ENCODE peak calls at places on chromosomes 16 and 17, in nine cellular contexts. One of them, this sample, is unnamed.

GRCh38 chr16:76946879-76947278 is 244.1 kb upstream of the MON1B start:
- DNase-seq in hippocampal formation: no peak
- DNase-seq in GM13976: no peak
- DNase-seq in DMS 273 treated with DMSO at 0.1 percent for 48 hours: peak
- DNase-seq in T-helper 1 cell: no peak
- DNase-seq in AG09319: peak
- DNase-seq in fibroblast of pulmonary artery: peak
- DNase-seq in adrenal gland: peak
- DNase-seq in heart right ventricle: no peak
- DNase-seq in this sample: peak

GRCh38 chr17:13510062-13510461 is 91.7 kb downstream of the HS3ST3A1 start:
- DNase-seq in hippocampal formation: no peak
- DNase-seq in GM13976: no peak
- DNase-seq in DMS 273 treated with DMSO at 0.1 percent for 48 hours: no peak
- DNase-seq in T-helper 1 cell: no peak
- DNase-seq in AG09319: no peak
- DNase-seq in fibroblast of pulmonary artery: peak
- DNase-seq in adrenal gland: peak
- DNase-seq in heart right ventricle: no peak
- DNase-seq in this sample: no peak

GRCh38 chr17:74186498-74186897 is 17.0 kb upstream of the RPL38 start:
- DNase-seq in hippocampal formation: no peak
- DNase-seq in GM13976: peak
- DNase-seq in DMS 273 treated with DMSO at 0.1 percent for 48 hours: no peak
- DNase-seq in T-helper 1 cell: no peak
- DNase-seq in AG09319: no peak
- DNase-seq in fibroblast of pulmonary artery: no peak
- DNase-seq in adrenal gland: no peak
- DNase-seq in heart right ventricle: no peak
- DNase-seq in this sample: no peak

GRCh38 chr16:87190288-87191240 is 126.6 kb downstream of the C16orf95 start:
- DNase-seq in hippocampal formation: no peak
- DNase-seq in GM13976: no peak
- DNase-seq in DMS 273 treated with DMSO at 0.1 percent for 48 hours: no peak
- DNase-seq in T-helper 1 cell: no peak
- DNase-seq in AG09319: no peak
- DNase-seq in fibroblast of pulmonary artery: no peak
- DNase-seq in adrenal gland: no peak
- DNase-seq in heart right ventricle: no peak
- DNase-seq in this sample: no peak

GRCh38 chr17:6757747-6758146 is 1.9 kb downstream of the XAF1 start:
- DNase-seq in hippocampal formation: no peak
- DNase-seq in GM13976: no peak
- DNase-seq in DMS 273 treated with DMSO at 0.1 percent for 48 hours: no peak
- DNase-seq in T-helper 1 cell: no peak
- DNase-seq in AG09319: no peak
- DNase-seq in fibroblast of pulmonary artery: no peak
- DNase-seq in adrenal gland: no peak
- DNase-seq in heart right ventricle: no peak
- DNase-seq in this sample: no peak

GRCh38 chr17:17822189-17822978 is 14.4 kb downstream of the SREBF1 start:
- DNase-seq in hippocampal formation: peak
- DNase-seq in GM13976: no peak
- DNase-seq in DMS 273 treated with DMSO at 0.1 percent for 48 hours: no peak
- DNase-seq in T-helper 1 cell: no peak
- DNase-seq in AG09319: peak
- DNase-seq in fibroblast of pulmonary artery: peak
- DNase-seq in adrenal gland: peak
- DNase-seq in heart right ventricle: peak
- DNase-seq in this sample: no peak

GRCh38 chr17:70668276-70668937 is 499.1 kb downstream of the KCNJ2 start:
- DNase-seq in hippocampal formation: no peak
- DNase-seq in GM13976: no peak
- DNase-seq in DMS 273 treated with DMSO at 0.1 percent for 48 hours: no peak
- DNase-seq in T-helper 1 cell: no peak
- DNase-seq in AG09319: no peak
- DNase-seq in fibroblast of pulmonary artery: no peak
- DNase-seq in adrenal gland: no peak
- DNase-seq in heart right ventricle: no peak
- DNase-seq in this sample: no peak

GRCh38 chr16:71297252-71297651 is 8.1 kb upstream of the CMTR2 start:
- DNase-seq in hippocampal formation: no peak
- DNase-seq in GM13976: no peak
- DNase-seq in DMS 273 treated with DMSO at 0.1 percent for 48 hours: no peak
- DNase-seq in T-helper 1 cell: no peak
- DNase-seq in AG09319: no peak
- DNase-seq in fibroblast of pulmonary artery: peak
- DNase-seq in adrenal gland: no peak
- DNase-seq in heart right ventricle: no peak
- DNase-seq in this sample: no peak

GRCh38 chr16:89505204-89506112 is 2.7 kb upstream of the SPG7 start:
- DNase-seq in hippocampal formation: peak
- DNase-seq in GM13976: peak
- DNase-seq in DMS 273 treated with DMSO at 0.1 percent for 48 hours: no peak
- DNase-seq in T-helper 1 cell: peak
- DNase-seq in AG09319: no peak
- DNase-seq in fibroblast of pulmonary artery: peak
- DNase-seq in adrenal gland: peak
- DNase-seq in heart right ventricle: peak
- DNase-seq in this sample: peak

GRCh38 chr16:24540575-24541240 is 1.3 kb downstream of the RBBP6 start:
- DNase-seq in hippocampal formation: peak
- DNase-seq in GM13976: no peak
- DNase-seq in DMS 273 treated with DMSO at 0.1 percent for 48 hours: peak
- DNase-seq in T-helper 1 cell: peak
- DNase-seq in AG09319: no peak
- DNase-seq in fibroblast of pulmonary artery: peak
- DNase-seq in adrenal gland: no peak
- DNase-seq in heart right ventricle: no peak
- DNase-seq in this sample: no peak

GRCh38 chr17:57092171-57092570 is 7.1 kb downstream of the AKAP1 start:
- DNase-seq in hippocampal formation: no peak
- DNase-seq in GM13976: peak
- DNase-seq in DMS 273 treated with DMSO at 0.1 percent for 48 hours: no peak
- DNase-seq in T-helper 1 cell: no peak
- DNase-seq in AG09319: peak
- DNase-seq in fibroblast of pulmonary artery: peak
- DNase-seq in adrenal gland: no peak
- DNase-seq in heart right ventricle: no peak
- DNase-seq in this sample: no peak

GRCh38 chr17:20123209-20123608 is 114.0 kb downstream of the SPECC1 start:
- DNase-seq in hippocampal formation: no peak
- DNase-seq in GM13976: no peak
- DNase-seq in DMS 273 treated with DMSO at 0.1 percent for 48 hours: no peak
- DNase-seq in T-helper 1 cell: no peak
- DNase-seq in AG09319: no peak
- DNase-seq in fibroblast of pulmonary artery: no peak
- DNase-seq in adrenal gland: no peak
- DNase-seq in heart right ventricle: no peak
- DNase-seq in this sample: no peak

GRCh38 chr17:17051791-17052461 is 9.7 kb downstream of the MPRIP start:
- DNase-seq in hippocampal formation: no peak
- DNase-seq in GM13976: no peak
- DNase-seq in DMS 273 treated with DMSO at 0.1 percent for 48 hours: no peak
- DNase-seq in T-helper 1 cell: no peak
- DNase-seq in AG09319: no peak
- DNase-seq in fibroblast of pulmonary artery: no peak
- DNase-seq in adrenal gland: peak
- DNase-seq in heart right ventricle: no peak
- DNase-seq in this sample: no peak

GRCh38 chr17:59513934-59514841 is 51.2 kb upstream of the DHX40 start:
- DNase-seq in hippocampal formation: peak
- DNase-seq in GM13976: no peak
- DNase-seq in DMS 273 treated with DMSO at 0.1 percent for 48 hours: peak
- DNase-seq in T-helper 1 cell: no peak
- DNase-seq in AG09319: no peak
- DNase-seq in fibroblast of pulmonary artery: peak
- DNase-seq in adrenal gland: peak
- DNase-seq in heart right ventricle: peak
- DNase-seq in this sample: peak

GRCh38 chr16:22346463-22346862 is 28.0 kb downstream of the CDR2 start:
- DNase-seq in hippocampal formation: no peak
- DNase-seq in GM13976: no peak
- DNase-seq in DMS 273 treated with DMSO at 0.1 percent for 48 hours: no peak
- DNase-seq in T-helper 1 cell: no peak
- DNase-seq in AG09319: no peak
- DNase-seq in fibroblast of pulmonary artery: no peak
- DNase-seq in adrenal gland: no peak
- DNase-seq in heart right ventricle: no peak
- DNase-seq in this sample: no peak

GRCh38 chr16:4372578-4373355 is 1.1 kb downstream of the VASN start:
- DNase-seq in hippocampal formation: no peak
- DNase-seq in GM13976: no peak
- DNase-seq in DMS 273 treated with DMSO at 0.1 percent for 48 hours: no peak
- DNase-seq in T-helper 1 cell: no peak
- DNase-seq in AG09319: no peak
- DNase-seq in fibroblast of pulmonary artery: peak
- DNase-seq in adrenal gland: peak
- DNase-seq in heart right ventricle: no peak
- DNase-seq in this sample: no peak

GRCh38 chr16:12323007-12323699 is 346.6 kb downstream of the SNX29 start:
- DNase-seq in hippocampal formation: no peak
- DNase-seq in GM13976: peak
- DNase-seq in DMS 273 treated with DMSO at 0.1 percent for 48 hours: no peak
- DNase-seq in T-helper 1 cell: peak
- DNase-seq in AG09319: no peak
- DNase-seq in fibroblast of pulmonary artery: no peak
- DNase-seq in adrenal gland: no peak
- DNase-seq in heart right ventricle: no peak
- DNase-seq in this sample: no peak

GRCh38 chr16:10197003-10197402 is 14.8 kb upstream of the GRIN2A start:
- DNase-seq in hippocampal formation: no peak
- DNase-seq in GM13976: no peak
- DNase-seq in DMS 273 treated with DMSO at 0.1 percent for 48 hours: no peak
- DNase-seq in T-helper 1 cell: no peak
- DNase-seq in AG09319: no peak
- DNase-seq in fibroblast of pulmonary artery: no peak
- DNase-seq in adrenal gland: no peak
- DNase-seq in heart right ventricle: no peak
- DNase-seq in this sample: no peak

GRCh38 chr17:6420173-6420641 is 14.7 kb downstream of the AIPL1 start:
- DNase-seq in hippocampal formation: no peak
- DNase-seq in GM13976: no peak
- DNase-seq in DMS 273 treated with DMSO at 0.1 percent for 48 hours: no peak
- DNase-seq in T-helper 1 cell: peak
- DNase-seq in AG09319: no peak
- DNase-seq in fibroblast of pulmonary artery: peak
- DNase-seq in adrenal gland: no peak
- DNase-seq in heart right ventricle: no peak
- DNase-seq in this sample: no peak

GRCh38 chr17:57899822-57900221 is 50.0 kb upstream of the MRPS23 start:
- DNase-seq in hippocampal formation: no peak
- DNase-seq in GM13976: no peak
- DNase-seq in DMS 273 treated with DMSO at 0.1 percent for 48 hours: no peak
- DNase-seq in T-helper 1 cell: no peak
- DNase-seq in AG09319: no peak
- DNase-seq in fibroblast of pulmonary artery: no peak
- DNase-seq in adrenal gland: peak
- DNase-seq in heart right ventricle: no peak
- DNase-seq in this sample: no peak

GRCh38 chr16:89595330-89596060 is 17.9 kb upstream of the DPEP1 start:
- DNase-seq in hippocampal formation: no peak
- DNase-seq in GM13976: no peak
- DNase-seq in DMS 273 treated with DMSO at 0.1 percent for 48 hours: no peak
- DNase-seq in T-helper 1 cell: no peak
- DNase-seq in AG09319: no peak
- DNase-seq in fibroblast of pulmonary artery: no peak
- DNase-seq in adrenal gland: no peak
- DNase-seq in heart right ventricle: no peak
- DNase-seq in this sample: no peak

GRCh38 chr16:59632266-59632855 is 898.2 kb upstream of the GOT2 start:
- DNase-seq in hippocampal formation: no peak
- DNase-seq in GM13976: no peak
- DNase-seq in DMS 273 treated with DMSO at 0.1 percent for 48 hours: no peak
- DNase-seq in T-helper 1 cell: no peak
- DNase-seq in AG09319: no peak
- DNase-seq in fibroblast of pulmonary artery: peak
- DNase-seq in adrenal gland: no peak
- DNase-seq in heart right ventricle: no peak
- DNase-seq in this sample: peak

GRCh38 chr16:77191259-77191969 is 424 bp downstream of the MON1B start:
- DNase-seq in hippocampal formation: no peak
- DNase-seq in GM13976: no peak
- DNase-seq in DMS 273 treated with DMSO at 0.1 percent for 48 hours: no peak
- DNase-seq in T-helper 1 cell: no peak
- DNase-seq in AG09319: no peak
- DNase-seq in fibroblast of pulmonary artery: no peak
- DNase-seq in adrenal gland: peak
- DNase-seq in heart right ventricle: peak
- DNase-seq in this sample: no peak

GRCh38 chr16:82855471-82855870 is 228.7 kb downstream of the CDH13 start:
- DNase-seq in hippocampal formation: no peak
- DNase-seq in GM13976: no peak
- DNase-seq in DMS 273 treated with DMSO at 0.1 percent for 48 hours: no peak
- DNase-seq in T-helper 1 cell: no peak
- DNase-seq in AG09319: peak
- DNase-seq in fibroblast of pulmonary artery: no peak
- DNase-seq in adrenal gland: no peak
- DNase-seq in heart right ventricle: no peak
- DNase-seq in this sample: no peak

GRCh38 chr17:82528484-82529265 is 9.1 kb downstream of the FOXK2 start:
- DNase-seq in hippocampal formation: peak
- DNase-seq in GM13976: no peak
- DNase-seq in DMS 273 treated with DMSO at 0.1 percent for 48 hours: peak
- DNase-seq in T-helper 1 cell: no peak
- DNase-seq in AG09319: no peak
- DNase-seq in fibroblast of pulmonary artery: peak
- DNase-seq in adrenal gland: peak
- DNase-seq in heart right ventricle: peak
- DNase-seq in this sample: no peak

GRCh38 chr17:4550534-4551039 is 4.6 kb downstream of the MYBBP1A start:
- DNase-seq in hippocampal formation: no peak
- DNase-seq in GM13976: no peak
- DNase-seq in DMS 273 treated with DMSO at 0.1 percent for 48 hours: no peak
- DNase-seq in T-helper 1 cell: no peak
- DNase-seq in AG09319: no peak
- DNase-seq in fibroblast of pulmonary artery: no peak
- DNase-seq in adrenal gland: no peak
- DNase-seq in heart right ventricle: no peak
- DNase-seq in this sample: no peak

GRCh38 chr16:49640606-49641005 is 215.3 kb downstream of the ZNF423 start:
- DNase-seq in hippocampal formation: no peak
- DNase-seq in GM13976: no peak
- DNase-seq in DMS 273 treated with DMSO at 0.1 percent for 48 hours: no peak
- DNase-seq in T-helper 1 cell: no peak
- DNase-seq in AG09319: no peak
- DNase-seq in fibroblast of pulmonary artery: no peak
- DNase-seq in adrenal gland: no peak
- DNase-seq in heart right ventricle: no peak
- DNase-seq in this sample: no peak

GRCh38 chr17:37299257-37299985 is 76.4 kb upstream of the C17orf78 start:
- DNase-seq in hippocampal formation: peak
- DNase-seq in GM13976: no peak
- DNase-seq in DMS 273 treated with DMSO at 0.1 percent for 48 hours: no peak
- DNase-seq in T-helper 1 cell: no peak
- DNase-seq in AG09319: no peak
- DNase-seq in fibroblast of pulmonary artery: peak
- DNase-seq in adrenal gland: peak
- DNase-seq in heart right ventricle: no peak
- DNase-seq in this sample: no peak

GRCh38 chr17:36148559-36149295 is 27.7 kb downstream of the TBC1D3B start:
- DNase-seq in hippocampal formation: peak
- DNase-seq in GM13976: peak
- DNase-seq in DMS 273 treated with DMSO at 0.1 percent for 48 hours: peak
- DNase-seq in T-helper 1 cell: peak
- DNase-seq in AG09319: no peak
- DNase-seq in fibroblast of pulmonary artery: peak
- DNase-seq in adrenal gland: peak
- DNase-seq in heart right ventricle: peak
- DNase-seq in this sample: no peak

GRCh38 chr17:68297168-68297567 is 5.9 kb downstream of the ARSG start:
- DNase-seq in hippocampal formation: no peak
- DNase-seq in GM13976: no peak
- DNase-seq in DMS 273 treated with DMSO at 0.1 percent for 48 hours: no peak
- DNase-seq in T-helper 1 cell: no peak
- DNase-seq in AG09319: peak
- DNase-seq in fibroblast of pulmonary artery: no peak
- DNase-seq in adrenal gland: no peak
- DNase-seq in heart right ventricle: no peak
- DNase-seq in this sample: no peak

GRCh38 chr17:71472809-71473789 is 647.7 kb upstream of the SOX9 start:
- DNase-seq in hippocampal formation: peak
- DNase-seq in GM13976: peak
- DNase-seq in DMS 273 treated with DMSO at 0.1 percent for 48 hours: peak
- DNase-seq in T-helper 1 cell: no peak
- DNase-seq in AG09319: peak
- DNase-seq in fibroblast of pulmonary artery: peak
- DNase-seq in adrenal gland: no peak
- DNase-seq in heart right ventricle: peak
- DNase-seq in this sample: no peak

This sample was measured in retinal pigment epithelial cell.